ENCODE peak calls at places on chromosomes 4 and X, in six cellular contexts. E, Q, Z, O, U and W are unnamed samples.

GRCh38 chr4:134610172-134610571 is 408.6 kb upstream of the PABPC4L start:
- DNase-seq in E (no peak), Q (no peak), Z (no peak), O (no peak), U (no peak), W (no peak)

GRCh38 chrX:103831342-103831802 is 685 bp downstream of the RAB9B start:
- DNase-seq in E (peak; percentile 66), Q (no peak), Z (peak; percentile 91), O (no peak), U (no peak), W (no peak)

GRCh38 chrX:130909469-130910136 is 6.6 kb upstream of the ENOX2 start:
- DNase-seq in E (no peak), Q (no peak), Z (no peak), O (no peak), U (peak; percentile 7), W (no peak)

GRCh38 chr4:6221851-6222760 is 21.8 kb upstream of the JAKMIP1 start:
- DNase-seq in E (peak; percentile 16), Q (no peak), Z (peak; percentile 86), O (peak; percentile 13), U (no peak), W (no peak)

GRCh38 chr4:186554890-186555827 is at the start of gene MTNR1A:
- DNase-seq in E (no peak), Q (no peak), Z (peak; percentile 63), O (peak; percentile 13), U (no peak), W (no peak)

GRCh38 chr4:137532869-137533236 is 559 bp upstream of the PCDH18 start:
- DNase-seq in E (no peak), Q (no peak), Z (no peak), O (peak; percentile 57), U (no peak), W (no peak)

GRCh38 chr4:100982345-100982744 is 365.0 kb downstream of the PPP3CA start:
- DNase-seq in E (no peak), Q (no peak), Z (no peak), O (no peak), U (peak; percentile 11), W (no peak)

GRCh38 chrX:23626651-23627050 is 40.6 kb upstream of the PRDX4 start:
- DNase-seq in E (no peak), Q (no peak), Z (no peak), O (no peak), U (no peak), W (no peak)

GRCh38 chrX:72260448-72260847 is 16.6 kb downstream of the RPS4X start:
- DNase-seq in E (no peak), Q (no peak), Z (no peak), O (no peak), U (no peak), W (no peak)

GRCh38 chrX:5031792-5032191 is 1196.9 kb downstream of the NLGN4X start:
- DNase-seq in E (no peak), Q (no peak), Z (no peak), O (no peak), U (no peak), W (no peak)

GRCh38 chrX:38206036-38206435 is 14.6 kb downstream of the SRPX start:
- DNase-seq in E (no peak), Q (no peak), Z (no peak), O (no peak), U (peak; percentile 41), W (no peak)

GRCh38 chr4:85968945-85969830 is 390.7 kb downstream of the MAPK10 start:
- DNase-seq in E (no peak), Q (no peak), Z (peak; percentile 57), O (peak; percentile 80), U (peak; percentile 43), W (no peak)

GRCh38 chr4:186723207-186724047 is at the start of gene FAT1:
- DNase-seq in E (no peak), Q (peak; percentile 73), Z (peak; percentile 91), O (peak; percentile 88), U (peak; percentile 26), W (no peak)

GRCh38 chr4:79338148-79338547 is 12.3 kb upstream of the NAA11 start:
- DNase-seq in E (no peak), Q (no peak), Z (no peak), O (no peak), U (no peak), W (no peak)

DNA sequence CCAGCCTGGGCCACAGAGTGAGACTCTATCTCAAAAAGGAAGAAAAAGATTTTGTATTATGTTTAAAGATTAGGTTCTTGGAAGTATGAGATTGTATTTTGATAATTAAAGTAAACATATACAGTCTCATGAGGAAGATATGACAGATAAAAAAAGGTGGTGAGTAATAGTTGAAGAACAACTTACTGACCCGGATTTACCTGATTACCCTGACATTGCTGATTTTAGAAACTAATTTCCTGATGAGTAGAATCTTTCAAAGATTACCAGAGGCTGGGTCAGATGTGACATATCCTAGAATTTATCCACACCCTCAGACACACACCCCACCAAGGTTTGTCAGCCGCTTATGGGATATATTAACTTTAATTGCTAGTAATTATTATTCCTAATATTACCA is 9.5 kb downstream of the CDKL5 start:
- DNase-seq in E (no peak), Q (no peak), Z (no peak), O (no peak), U (no peak), W (no peak)
- TF ChIP-seq CTCF in E (no peak), Q (no peak), Z (no peak), O (no peak), U (no peak), W (no peak)

GRCh38 chr4:131093303-131093702 is 1997.4 kb downstream of the C4orf33 start:
- DNase-seq in E (no peak), Q (no peak), Z (no peak), O (no peak), U (no peak), W (no peak)

GRCh38 chr4:131091896-131092295 is 1995.9 kb downstream of the C4orf33 start:
- DNase-seq in E (no peak), Q (no peak), Z (peak; percentile 52), O (peak; percentile 67), U (no peak), W (no peak)
- TF ChIP-seq CTCF in E (no peak), Q (no peak), Z (peak; percentile 36), O (peak; percentile 54), U (peak; percentile 27), W (no peak)

GRCh38 chr4:69060651-69061308 is 35.5 kb upstream of the UGT2B7 start:
- DNase-seq in E (no peak), Q (no peak), Z (no peak), O (peak; percentile 50), U (no peak), W (no peak)
- TF ChIP-seq CTCF in E (no peak), Q (no peak), Z (no peak), O (peak; percentile 44), U (peak; percentile 43), W (no peak)

GRCh38 chr4:23932935-23933334 is 43.1 kb upstream of the PPARGC1A start:
- DNase-seq in E (no peak), Q (no peak), Z (no peak), O (peak; percentile 37), U (no peak), W (no peak)
- TF ChIP-seq CTCF in E (no peak), Q (no peak), Z (peak; percentile 59), O (peak; percentile 58), U (peak; percentile 59), W (no peak)

DNA sequence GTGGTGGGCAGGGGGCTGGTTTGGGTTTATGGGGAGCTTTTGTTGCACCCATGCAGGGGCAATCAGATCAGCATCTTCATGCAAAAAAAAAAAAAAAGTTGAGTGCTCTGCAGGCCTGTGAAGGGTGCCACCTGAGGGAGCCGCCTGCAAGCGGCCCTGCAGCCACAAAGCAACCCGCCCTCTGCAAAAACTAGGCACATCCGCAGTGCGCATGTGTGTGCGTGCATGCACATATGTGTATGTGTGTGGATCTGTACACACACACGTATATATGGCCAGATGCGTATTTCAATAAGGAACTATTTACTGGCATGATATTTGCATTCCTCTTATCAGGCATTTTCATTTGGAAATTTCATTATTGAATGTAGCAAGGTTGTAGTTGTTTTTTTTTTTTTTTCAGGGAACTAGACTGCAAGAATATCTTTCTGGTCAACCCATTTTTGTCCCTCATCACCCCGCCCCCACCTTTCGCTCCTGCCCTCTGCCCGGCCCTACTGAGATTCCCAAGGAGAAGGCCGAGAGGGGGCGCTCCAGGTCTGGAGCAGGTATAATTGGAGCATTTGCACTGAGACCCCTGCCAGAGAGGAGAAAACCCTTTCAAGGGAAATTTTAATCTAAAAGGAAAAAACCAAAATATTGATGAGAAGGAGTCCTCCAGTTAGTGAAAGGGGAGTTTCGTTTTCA is 18.1 kb downstream of the CCNQ start:
- DNase-seq in E (no peak), Q (no peak), Z (peak; percentile 20), O (no peak), U (no peak), W (no peak)
- TF ChIP-seq CTCF in E (no peak), Q (no peak), Z (no peak), O (peak; percentile 31), U (peak; percentile 45), W (no peak)

GRCh38 chr4:140568507-140569306 is at the start of gene UCP1:
- DNase-seq in E (no peak), Q (peak; percentile 18), Z (peak; percentile 72), O (peak; percentile 3), U (no peak), W (no peak)

GRCh38 chr4:140571620-140572019 is 2.9 kb upstream of the UCP1 start:
- DNase-seq in E (no peak), Q (no peak), Z (no peak), O (no peak), U (no peak), W (no peak)

GRCh38 chr4:140569307-140569638 is 512 bp upstream of the UCP1 start:
- DNase-seq in E (no peak), Q (no peak), Z (no peak), O (no peak), U (no peak), W (no peak)

GRCh38 chr4:140567722-140568121 is 1.0 kb downstream of the UCP1 start:
- DNase-seq in E (no peak), Q (no peak), Z (peak; percentile 59), O (peak; percentile 4), U (no peak), W (no peak)
- TF ChIP-seq CTCF in E (no peak), Q (no peak), Z (no peak), O (no peak), U (no peak), W (no peak)

DNA sequence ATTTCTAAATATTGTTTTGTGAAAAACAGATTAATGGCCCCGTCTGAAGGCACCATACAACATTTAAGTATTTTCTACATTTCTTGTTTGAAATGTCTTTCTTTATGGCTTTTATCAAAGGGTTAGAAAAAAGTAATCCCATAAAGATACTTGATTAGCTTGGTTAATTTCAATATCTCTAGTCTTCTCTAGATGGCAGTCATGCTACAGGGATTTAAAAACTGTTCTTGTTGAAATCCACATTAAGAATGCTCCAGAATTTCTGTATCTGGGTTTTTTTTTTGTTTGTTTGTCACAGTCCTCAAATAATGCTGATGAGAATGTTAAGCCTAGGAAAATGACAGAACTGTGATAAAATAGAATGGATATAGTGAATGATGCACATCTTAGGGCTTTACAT is 109.0 kb upstream of the AADAT start:
- DNase-seq in E (no peak), Q (no peak), Z (no peak), O (peak; percentile 45), U (no peak), W (no peak)
- TF ChIP-seq CTCF in E (no peak), Q (no peak), Z (no peak), O (no peak), U (no peak), W (no peak)

GRCh38 chr4:64158648-64159326 is 250.5 kb downstream of the TECRL start:
- DNase-seq in E (no peak), Q (no peak), Z (peak; percentile 78), O (peak; percentile 70), U (peak; percentile 42), W (peak; percentile 22)
- TF ChIP-seq CTCF in E (peak; percentile 41), Q (peak; percentile 59), Z (peak; percentile 71), O (peak; percentile 66), U (peak; percentile 67), W (peak; percentile 76)

GRCh38 chrX:65723706-65724105 is 56.3 kb downstream of the MSN start:
- DNase-seq in E (peak; percentile 21), Q (no peak), Z (no peak), O (peak; percentile 42), U (peak; percentile 14), W (peak; percentile 62)
- TF ChIP-seq CTCF in E (no peak), Q (no peak), Z (no peak), O (no peak), U (no peak), W (no peak)